ENCODE peak calls at places on chromosomes 2 and 18, in seven cellular contexts. Q, M, N, D, A, B and R are unnamed samples.

GRCh38 chr2:114550895-114551793 is 108.7 kb downstream of the DPP10 start:
- DNase-seq in Q (peak; percentile 54), M (no peak), N (no peak), D (peak; percentile 36), A (peak; percentile 72), B (no peak), R (no peak)

GRCh38 chr18:28594034-28594433 is 417.1 kb upstream of the CDH2 start:
- DNase-seq in Q (no peak), M (no peak), N (no peak), D (no peak), A (no peak), B (no peak), R (no peak)

GRCh38 chr18:62531078-62531477 is 8.3 kb downstream of the ZCCHC2 start:
- DNase-seq in Q (no peak), M (no peak), N (no peak), D (no peak), A (no peak), B (no peak), R (no peak)

GRCh38 chr2:41959760-41960159 is 88.1 kb upstream of the PKDCC start:
- DNase-seq in Q (no peak), M (no peak), N (no peak), D (no peak), A (no peak), B (no peak), R (no peak)

GRCh38 chr2:84807063-84807485 is 73.8 kb downstream of the TRABD2A start:
- DNase-seq in Q (no peak), M (no peak), N (peak; percentile 95), D (peak; percentile 64), A (no peak), B (no peak), R (no peak)

GRCh38 chr2:100747551-100747950 is 72.4 kb upstream of the NPAS2 start:
- DNase-seq in Q (no peak), M (no peak), N (no peak), D (no peak), A (no peak), B (no peak), R (no peak)

GRCh38 chr2:239357954-239358754 is 42.7 kb downstream of the HDAC4 start:
- DNase-seq in Q (no peak), M (no peak), N (no peak), D (no peak), A (no peak), B (no peak), R (no peak)

GRCh38 chr2:192150166-192150565 is 44.6 kb downstream of the TMEFF2 start:
- DNase-seq in Q (no peak), M (no peak), N (no peak), D (no peak), A (no peak), B (no peak), R (no peak)

GRCh38 chr2:124877065-124877671 is 852.1 kb downstream of the CNTNAP5 start:
- DNase-seq in Q (no peak), M (no peak), N (no peak), D (no peak), A (no peak), B (no peak), R (no peak)

GRCh38 chr2:119283873-119284331 is 60.3 kb downstream of the STEAP3 start:
- DNase-seq in Q (no peak), M (no peak), N (peak; percentile 24), D (peak; percentile 64), A (no peak), B (no peak), R (no peak)

GRCh38 chr2:119247844-119248271 is 24.2 kb downstream of the STEAP3 start:
- DNase-seq in Q (no peak), M (no peak), N (no peak), D (no peak), A (no peak), B (no peak), R (no peak)

GRCh38 chr18:3998698-3999333 is 456.3 kb downstream of the DLGAP1 start:
- DNase-seq in Q (peak; percentile 18), M (no peak), N (no peak), D (peak; percentile 29), A (peak; percentile 36), B (no peak), R (no peak)

GRCh38 chr18:70659026-70659726 is 370.3 kb downstream of the SOCS6 start:
- DNase-seq in Q (no peak), M (peak; percentile 34), N (no peak), D (no peak), A (peak; percentile 4), B (peak; percentile 49), R (no peak)

GRCh38 chr2:102915128-102915527 is 153.3 kb downstream of the TMEM182 start:
- DNase-seq in Q (no peak), M (no peak), N (no peak), D (peak; percentile 89), A (no peak), B (no peak), R (no peak)

GRCh38 chr2:239399404-239399999 is 1.3 kb downstream of the HDAC4 start:
- DNase-seq in Q (no peak), M (peak; percentile 27), N (no peak), D (no peak), A (peak; percentile 27), B (peak; percentile 26), R (no peak)

GRCh38 chr2:18927525-18928232 is 338.3 kb upstream of the NT5C1B start:
- DNase-seq in Q (no peak), M (no peak), N (no peak), D (no peak), A (no peak), B (no peak), R (no peak)

GRCh38 chr18:66393463-66393862 is 210.4 kb downstream of the CDH19 start:
- DNase-seq in Q (no peak), M (no peak), N (no peak), D (no peak), A (no peak), B (no peak), R (no peak)

GRCh38 chr2:152344561-152345195 is 9.7 kb downstream of the FMNL2 start:
- DNase-seq in Q (no peak), M (no peak), N (no peak), D (no peak), A (no peak), B (no peak), R (no peak)

GRCh38 chr2:37371979-37372378 is 27.5 kb downstream of the QPCT start:
- DNase-seq in Q (no peak), M (no peak), N (no peak), D (no peak), A (no peak), B (no peak), R (no peak)

GRCh38 chr18:59617468-59617932 is 79.7 kb downstream of the CCBE1 start:
- DNase-seq in Q (no peak), M (no peak), N (no peak), D (peak; percentile 26), A (no peak), B (no peak), R (no peak)

GRCh38 chr2:38438536-38439225 is 61.6 kb upstream of the ATL2 start:
- DNase-seq in Q (no peak), M (no peak), N (no peak), D (no peak), A (no peak), B (no peak), R (no peak)

GRCh38 chr18:63511285-63511684 is 30.9 kb upstream of the SERPINB12 start:
- DNase-seq in Q (peak; percentile 65), M (no peak), N (peak; percentile 26), D (peak; percentile 28), A (peak; percentile 63), B (no peak), R (no peak)

GRCh38 chr2:187509667-187510417 is 44.4 kb downstream of the TFPI start:
- DNase-seq in Q (no peak), M (no peak), N (no peak), D (no peak), A (no peak), B (no peak), R (no peak)

DNA sequence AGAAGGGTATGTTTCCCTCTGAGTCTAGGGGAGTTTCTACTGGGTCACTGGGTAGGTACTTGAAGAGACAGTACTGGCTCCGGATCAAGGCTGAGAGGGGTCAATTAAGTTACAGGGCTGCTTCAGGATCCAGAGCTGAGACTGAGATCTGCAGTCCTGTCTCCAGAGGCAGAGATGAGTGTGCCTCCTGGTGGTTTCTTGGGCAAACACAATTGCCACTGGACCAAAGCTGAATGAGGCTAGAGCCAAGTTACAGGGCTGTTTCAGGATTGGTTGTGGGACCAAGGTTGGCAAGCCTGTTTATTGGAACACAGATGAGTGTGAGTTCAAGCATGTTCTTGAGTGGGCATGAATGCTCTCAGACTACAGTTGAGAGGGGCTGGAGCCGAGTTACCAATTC is 157.9 kb downstream of the ADCYAP1 start:
- DNase-seq in Q (peak; percentile 10), M (no peak), N (no peak), D (no peak), A (no peak), B (no peak), R (no peak)
- TF ChIP-seq CTCF in Q (no peak), M (no peak), N (no peak), D (no peak), A (no peak), B (no peak), R (no peak)

DNA sequence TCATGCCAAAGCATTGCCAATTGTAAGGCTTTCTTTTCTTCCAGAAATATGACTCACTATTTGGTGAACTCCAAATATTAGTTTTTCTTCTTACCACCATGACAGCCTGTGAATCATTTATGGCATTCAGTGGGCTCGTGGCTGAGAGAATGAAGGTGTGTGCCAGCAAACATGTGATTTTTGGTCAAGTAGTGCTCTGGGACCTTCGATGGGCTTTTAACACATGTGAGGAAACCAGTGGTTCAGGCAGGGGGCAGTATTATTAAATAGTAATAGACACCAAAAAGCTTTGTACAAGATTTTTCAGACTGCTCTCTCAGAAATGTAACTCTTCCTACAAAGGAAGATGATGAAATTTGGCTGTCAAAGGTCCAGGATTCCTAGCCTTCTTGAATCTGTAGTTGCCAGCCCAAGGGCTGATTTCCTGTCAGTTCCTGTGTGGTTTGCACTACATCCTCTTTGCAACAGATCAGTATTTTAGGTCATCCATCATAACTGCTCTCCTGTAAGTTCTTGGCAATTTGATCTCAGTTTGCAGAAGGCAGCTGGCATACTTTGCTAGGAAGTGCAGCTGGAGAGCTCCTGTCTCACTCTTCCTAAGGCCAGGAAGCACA is 64.3 kb downstream of the BABAM2 start:
- DNase-seq in Q (peak; percentile 6), M (no peak), N (peak; percentile 91), D (peak; percentile 69), A (peak; percentile 10), B (no peak), R (no peak)
- TF ChIP-seq CTCF in Q (no peak), M (no peak), N (peak; percentile 28), D (peak; percentile 50), A (peak; percentile 50), B (no peak), R (no peak)

GRCh38 chr2:16774091-16774490 is 108.5 kb upstream of the CYRIA start:
- DNase-seq in Q (no peak), M (no peak), N (no peak), D (no peak), A (no peak), B (no peak), R (no peak)
- TF ChIP-seq CTCF in Q (no peak), M (no peak), N (no peak), D (no peak), A (no peak), B (no peak), R (no peak)

DNA sequence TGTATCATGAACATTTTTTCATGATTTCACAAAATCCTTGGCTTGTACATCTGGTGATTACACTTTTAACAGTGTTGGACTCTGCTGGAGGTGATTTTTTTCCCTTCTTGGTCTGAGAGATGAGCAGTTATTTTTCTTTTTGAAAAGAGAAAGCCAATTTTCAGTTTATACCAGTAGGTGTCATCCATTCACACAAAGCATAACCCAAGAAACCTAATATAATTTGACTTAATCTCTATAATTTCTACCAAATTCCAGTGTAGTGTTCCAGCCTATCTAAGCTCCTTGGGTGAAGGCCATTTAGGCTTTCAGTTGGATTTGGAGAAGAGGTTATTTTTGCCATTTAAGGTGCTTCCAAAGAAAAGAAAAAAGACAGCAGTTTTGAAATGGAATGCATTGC is 7.7 kb upstream of the ICOS start:
- DNase-seq in Q (no peak), M (no peak), N (no peak), D (no peak), A (no peak), B (no peak), R (no peak)
- TF ChIP-seq CTCF in Q (peak; percentile 31), M (peak; percentile 52), N (peak; percentile 8), D (peak; percentile 13), A (peak; percentile 49), B (peak; percentile 80), R (no peak)